ENCODE peak calls at places on chromosome 17, in eight cellular contexts. J is ovary; D is upper lobe of right lung; B is ascending aorta; T is CD8-positive, alpha-beta T cell; N is cardiac muscle cell; S is Peyer's patch; M is tibial artery. G is an unnamed sample. For H3K4me1, the result is how much of the 10 kb centered on the place peaks cover.

GRCh38 chr17:81566461-81567126 is 14.4 kb upstream of the FAAP100 start:
- DNase-seq in J (peak), D (no peak), B (no peak), T (no peak), N (peak), S (peak), M (peak), G (peak)

GRCh38 chr17:7445011-7445927 is at the start of gene CHRNB1:
- DNase-seq in J (no peak), D (peak), B (peak), T (peak), N (peak), S (peak), M (peak), G (peak)

GRCh38 chr17:79800325-79801155 is 3.7 kb upstream of the CBX8 start:
- DNase-seq in J (no peak), D (peak), B (no peak), T (no peak), N (peak), S (no peak), M (no peak), G (no peak)

GRCh38 chr17:69523252-69523861 is 108.9 kb downstream of the MAP2K6 start:
- DNase-seq in J (no peak), D (no peak), B (no peak), T (no peak), N (peak), S (peak), M (peak), G (no peak)

GRCh38 chr17:80649672-80650338 is 105.2 kb downstream of the RPTOR start:
- DNase-seq in J (no peak), D (no peak), B (no peak), T (peak), N (peak), S (peak), M (peak), G (peak)

GRCh38 chr17:57567278-57567677 is 177.8 kb downstream of the CCDC182 start:
- DNase-seq in J (no peak), D (no peak), B (no peak), T (no peak), N (no peak), S (no peak), M (no peak), G (peak)

GRCh38 chr17:28369684-28370034 is 448 bp downstream of the VTN start:
- DNase-seq in J (no peak), D (peak), B (no peak), T (no peak), N (no peak), S (no peak), M (no peak), G (no peak)

GRCh38 chr17:16473286-16474011 is 18.5 kb downstream of the LRRC75A start:
- DNase-seq in J (no peak), D (no peak), B (no peak), T (no peak), N (no peak), S (no peak), M (no peak), G (no peak)

GRCh38 chr17:61410100-61410551 is 10.5 kb downstream of the TBX2 start:
- DNase-seq in J (peak), D (peak), B (peak), T (no peak), N (no peak), S (peak), M (peak), G (no peak)

GRCh38 chr17:21457051-21458026 is 81.2 kb downstream of the KCNJ12 start:
- DNase-seq in J (peak), D (peak), B (peak), T (peak), N (peak), S (peak), M (peak), G (peak)

GRCh38 chr17:69058165-69058564 is 2.6 kb downstream of the ABCA9 start:
- DNase-seq in J (no peak), D (no peak), B (no peak), T (no peak), N (no peak), S (no peak), M (no peak), G (no peak)

GRCh38 chr17:82153745-82154375 is 55.8 kb upstream of the FASN start:
- DNase-seq in J (peak), D (peak), B (no peak), T (peak), N (peak), S (peak), M (peak), G (peak)

GRCh38 chr17:68789203-68789962 is 165.8 kb downstream of the ABCA8 start:
- DNase-seq in J (no peak), D (no peak), B (no peak), T (no peak), N (no peak), S (no peak), M (no peak), G (no peak)

GRCh38 chr17:73028311-73028755 is 64.2 kb downstream of the SLC39A11 start:
- DNase-seq in J (no peak), D (no peak), B (no peak), T (no peak), N (peak), S (no peak), M (no peak), G (no peak)

GRCh38 chr17:81487487-81488275 is 24.9 kb downstream of the ACTG1 start:
- DNase-seq in J (peak), D (peak), B (no peak), T (peak), N (peak), S (peak), M (peak), G (peak)

GRCh38 chr17:35630530-35631148 is 43.5 kb downstream of the AP2B1 start:
- DNase-seq in J (no peak), D (no peak), B (no peak), T (no peak), N (peak), S (no peak), M (no peak), G (no peak)

GRCh38 chr17:60036796-60037677 is 41.7 kb downstream of the HEATR6 start:
- DNase-seq in J (peak), D (peak), B (peak), T (peak), N (peak), S (peak), M (peak), G (peak)

GRCh38 chr17:80002690-80003490 is 32.8 kb downstream of the TBC1D16 start:
- DNase-seq in J (no peak), D (no peak), B (no peak), T (no peak), N (no peak), S (no peak), M (no peak), G (no peak)

GRCh38 chr17:79658811-79659207 is 48.0 kb upstream of the RBFOX3 start:
- DNase-seq in J (no peak), D (no peak), B (no peak), T (peak), N (peak), S (peak), M (no peak), G (no peak)

GRCh38 chr17:8807070-8807550 is 7.9 kb upstream of the MFSD6L start:
- DNase-seq in J (no peak), D (no peak), B (no peak), T (no peak), N (no peak), S (peak), M (no peak), G (no peak)

GRCh38 chr17:81422776-81423697 is 27.8 kb downstream of the BAHCC1 start:
- DNase-seq in J (peak), D (peak), B (peak), T (no peak), N (peak), S (no peak), M (peak), G (peak)

GRCh38 chr17:16477255-16477654 is 14.7 kb downstream of the LRRC75A start:
- DNase-seq in J (peak), D (no peak), B (no peak), T (no peak), N (peak), S (peak), M (peak), G (peak)

GRCh38 chr17:60390223-60390622 is 1.7 kb downstream of the USP32 start:
- DNase-seq in J (no peak), D (no peak), B (no peak), T (no peak), N (peak), S (no peak), M (no peak), G (no peak)

GRCh38 chr17:55334285-55334684 is 69.5 kb downstream of the HLF start:
- DNase-seq in J (no peak), D (no peak), B (no peak), T (no peak), N (peak), S (no peak), M (peak), G (no peak)

GRCh38 chr17:68054296-68054900 is 18.9 kb downstream of the KPNA2 start:
- DNase-seq in J (no peak), D (no peak), B (no peak), T (no peak), N (peak), S (no peak), M (no peak), G (peak)

GRCh38 chr17:1039119-1039507 is 42.2 kb downstream of the TIMM22 start:
- DNase-seq in J (no peak), D (no peak), B (no peak), T (no peak), N (no peak), S (no peak), M (no peak), G (no peak)

GRCh38 chr17:57553525-57553924 is 191.6 kb downstream of the CCDC182 start:
- DNase-seq in J (no peak), D (no peak), B (no peak), T (no peak), N (peak), S (no peak), M (no peak), G (no peak)

GRCh38 chr17:44775838-44776621 is 17.2 kb downstream of the ADAM11 start:
- DNase-seq in J (no peak), D (peak), B (no peak), T (no peak), N (no peak), S (peak), M (no peak), G (no peak)

GRCh38 chr17:78934681-78935418 is 9.7 kb upstream of the TIMP2 start:
- DNase-seq in J (peak), D (no peak), B (no peak), T (no peak), N (no peak), S (no peak), M (no peak), G (no peak)

GRCh38 chr17:6361733-6362132 is 73.2 kb downstream of the AIPL1 start:
- DNase-seq in J (no peak), D (no peak), B (no peak), T (no peak), N (no peak), S (no peak), M (no peak), G (no peak)

GRCh38 chr17:67531291-67531690 is 154.2 kb downstream of the PITPNC1 start:
- DNase-seq in J (no peak), D (no peak), B (no peak), T (no peak), N (peak), S (peak), M (no peak), G (peak)

GRCh38 chr17:36949461-36949927 is 740 bp downstream of the AATF start:
- DNase-seq in J (no peak), D (no peak), B (no peak), T (no peak), N (no peak), S (no peak), M (no peak), G (no peak)

GRCh38 chr17:51700011-51700760 is 439.8 kb downstream of the UTP18 start:
- DNase-seq in J (no peak), D (no peak), B (no peak), T (no peak), N (no peak), S (no peak), M (no peak), G (no peak)

GRCh38 chr17:3812771-3813170 is 11.8 kb upstream of the ITGAE start:
- DNase-seq in J (peak), D (no peak), B (no peak), T (no peak), N (no peak), S (no peak), M (no peak), G (no peak)

GRCh38 chr17:1608676-1609075 is 20.0 kb downstream of the SLC43A2 start:
- DNase-seq in J (no peak), D (no peak), B (no peak), T (no peak), N (no peak), S (no peak), M (no peak), G (no peak)

GRCh38 chr17:72175787-72176515 is 55.1 kb downstream of the SOX9 start:
- DNase-seq in J (no peak), D (no peak), B (no peak), T (no peak), N (no peak), S (no peak), M (no peak), G (peak)

GRCh38 chr17:28500712-28501379 is 5.3 kb upstream of the FOXN1 start:
- DNase-seq in J (no peak), D (no peak), B (no peak), T (no peak), N (no peak), S (no peak), M (no peak), G (no peak)

GRCh38 chr17:77892031-77892430 is 66.5 kb upstream of the TNRC6C start:
- DNase-seq in J (no peak), D (peak), B (no peak), T (no peak), N (no peak), S (peak), M (no peak), G (no peak)
- H3K4me1 ChIP-seq in J (under half), D (under half), B (under half), T (under half), N (under half), S (under half), M (under half), G (under half)

GRCh38 chr17:42980274-42980765 is at the start of gene RUNDC1:
- DNase-seq in J (peak), D (peak), B (peak), T (peak), N (peak), S (peak), M (peak), G (peak)

GRCh38 chr17:42980766-42981397 is 517 bp downstream of the RUNDC1 start:
- DNase-seq in J (no peak), D (peak), B (no peak), T (peak), N (peak), S (peak), M (no peak), G (peak)

GRCh38 chr17:42984486-42984885 is 4.1 kb downstream of the RUNDC1 start:
- DNase-seq in J (no peak), D (no peak), B (no peak), T (no peak), N (peak), S (no peak), M (no peak), G (no peak)

GRCh38 chr17:42979511-42980273 is at the start of gene PTGES3L:
- DNase-seq in J (no peak), D (no peak), B (no peak), T (peak), N (peak), S (no peak), M (peak), G (peak)

DNA sequence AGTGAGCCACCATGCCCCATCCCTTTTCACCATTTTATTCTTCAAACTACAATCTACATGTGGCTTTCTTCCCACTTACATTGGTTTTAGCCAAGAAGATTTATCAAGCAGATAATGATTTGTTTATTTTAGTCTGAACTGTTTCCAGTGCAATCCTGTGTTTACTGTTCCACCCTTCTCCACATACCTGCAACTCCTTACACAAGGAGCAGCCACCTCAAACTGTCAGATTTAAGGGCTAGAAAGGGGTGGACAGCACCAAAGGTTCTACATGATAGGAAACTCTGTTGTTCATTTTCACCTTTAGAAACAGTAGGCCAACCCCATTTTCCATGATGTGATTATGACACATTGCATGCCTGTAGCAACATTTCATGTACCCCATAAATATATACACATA is 1.9 kb downstream of the RUNDC1 start:
- DNase-seq in J (no peak), D (no peak), B (no peak), T (no peak), N (no peak), S (no peak), M (no peak), G (no peak)
- H3K4me3 ChIP-seq in J (no peak), D (no peak), B (peak), T (no peak), N (no peak), S (no peak), M (no peak), G (no peak)

GRCh38 chr17:30555942-30556341 is 78.7 kb downstream of the GOSR1 start:
- DNase-seq in J (no peak), D (no peak), B (no peak), T (no peak), N (no peak), S (peak), M (no peak), G (no peak)

GRCh38 chr17:30551666-30552339 is 74.6 kb downstream of the GOSR1 start:
- DNase-seq in J (no peak), D (no peak), B (no peak), T (no peak), N (no peak), S (peak), M (no peak), G (no peak)

GRCh38 chr17:30552994-30553565 is 75.9 kb downstream of the GOSR1 start:
- DNase-seq in J (no peak), D (peak), B (no peak), T (no peak), N (no peak), S (no peak), M (no peak), G (no peak)

GRCh38 chr17:30556374-30557332 is 79.4 kb downstream of the GOSR1 start:
- DNase-seq in J (no peak), D (peak), B (no peak), T (no peak), N (no peak), S (no peak), M (no peak), G (no peak)

GRCh38 chr17:30554839-30555751 is 77.9 kb downstream of the GOSR1 start:
- DNase-seq in J (no peak), D (peak), B (no peak), T (no peak), N (peak), S (peak), M (no peak), G (no peak)
- TF ChIP-seq CTCF in J (no peak), D (no peak), B (no peak), T (no peak), N (peak), S (no peak), M (no peak), G (peak)

GRCh38 chr17:63564562-63564961 is 14.3 kb downstream of the DCAF7 start:
- DNase-seq in J (no peak), D (no peak), B (no peak), T (no peak), N (no peak), S (no peak), M (no peak), G (no peak)

GRCh38 chr17:63571632-63572310 is 21.5 kb downstream of the DCAF7 start:
- DNase-seq in J (no peak), D (no peak), B (no peak), T (no peak), N (peak), S (no peak), M (no peak), G (no peak)

GRCh38 chr17:63567229-63567628 is 17.0 kb downstream of the DCAF7 start:
- DNase-seq in J (no peak), D (no peak), B (no peak), T (no peak), N (no peak), S (no peak), M (no peak), G (no peak)

GRCh38 chr17:63573634-63574033 is 23.4 kb downstream of the DCAF7 start:
- DNase-seq in J (no peak), D (no peak), B (no peak), T (no peak), N (peak), S (no peak), M (no peak), G (no peak)

DNA sequence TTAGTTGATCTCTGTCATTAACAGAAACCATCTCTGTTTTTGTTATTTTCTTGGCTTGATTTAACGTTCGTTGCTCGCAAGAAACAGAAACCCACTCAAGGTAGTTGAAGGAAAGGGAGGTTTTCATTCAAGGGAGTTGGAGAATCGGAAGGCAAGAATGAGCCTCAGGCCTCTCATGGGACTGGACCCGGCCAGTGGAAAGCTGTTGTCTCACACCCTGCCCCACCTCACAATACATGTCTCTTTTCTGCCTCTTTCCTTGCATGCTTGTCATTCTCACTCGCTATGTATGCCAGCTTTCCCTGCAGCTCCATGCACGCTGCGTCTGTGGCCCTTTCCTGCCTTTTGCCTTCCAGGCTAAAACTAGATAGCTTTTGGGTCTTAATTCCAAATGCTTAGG is 18.3 kb downstream of the DCAF7 start:
- DNase-seq in J (no peak), D (no peak), B (no peak), T (no peak), N (no peak), S (no peak), M (no peak), G (no peak)
- H3K4me1 ChIP-seq in J (under half), D (under half), B (under half), T (under half), N (under half), S (under half), M (under half), G (under half)

GRCh38 chr17:33055171-33055611 is 63.5 kb downstream of the SPACA3 start:
- DNase-seq in J (no peak), D (no peak), B (no peak), T (no peak), N (no peak), S (no peak), M (no peak), G (no peak)
- H3K4me3 ChIP-seq in J (no peak), D (no peak), B (peak), T (no peak), N (no peak), S (no peak), M (no peak), G (no peak)

GRCh38 chr17:13017623-13018462 is at the start of gene ELAC2:
- DNase-seq in J (peak), D (peak), B (peak), T (peak), N (peak), S (peak), M (peak), G (peak)
- TF ChIP-seq CTCF in J (peak), D (peak), B (no peak), T (no peak), N (no peak), S (no peak), M (peak), G (no peak)

GRCh38 chr17:63707151-63707550 is 7.2 kb upstream of the LIMD2 start:
- DNase-seq in J (no peak), D (peak), B (no peak), T (peak), N (no peak), S (no peak), M (no peak), G (no peak)

GRCh38 chr17:63706346-63707102 is 6.6 kb upstream of the LIMD2 start:
- DNase-seq in J (no peak), D (peak), B (no peak), T (peak), N (no peak), S (no peak), M (no peak), G (no peak)

GRCh38 chr17:63705657-63706056 is 5.7 kb upstream of the LIMD2 start:
- DNase-seq in J (no peak), D (no peak), B (no peak), T (no peak), N (no peak), S (no peak), M (no peak), G (no peak)

GRCh38 chr17:63704836-63705235 is 4.9 kb upstream of the LIMD2 start:
- DNase-seq in J (no peak), D (no peak), B (no peak), T (no peak), N (no peak), S (no peak), M (no peak), G (no peak)

DNA sequence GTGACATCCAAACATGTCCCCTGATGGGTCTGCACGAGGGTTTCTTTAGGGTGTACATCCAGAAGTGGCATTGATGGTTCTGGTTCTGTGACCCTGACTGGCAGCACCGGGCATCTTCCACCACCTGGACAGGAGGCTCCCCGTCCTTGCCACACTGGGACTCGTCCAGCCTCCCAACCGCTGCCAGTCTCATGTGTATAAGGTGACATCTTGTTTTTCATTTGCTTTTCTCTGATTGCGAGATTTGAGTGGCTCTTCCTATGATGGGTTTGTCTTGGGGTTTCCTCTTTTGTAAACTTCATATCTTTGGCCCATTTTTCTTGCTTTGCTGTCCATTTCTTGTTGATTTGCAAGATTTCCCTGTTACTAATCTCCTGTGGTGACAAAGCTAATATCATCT is 9.2 kb upstream of the LIMD2 start:
- DNase-seq in J (no peak), D (no peak), B (no peak), T (no peak), N (no peak), S (peak), M (no peak), G (no peak)
- H3K4me1 ChIP-seq in J (under half), D (under half), B (under half), T (half or more), N (under half), S (under half), M (under half), G (under half)